ENCODE peak calls at places on chromosomes 1 and 21, in seven cellular contexts. One of them, this sample, is unnamed.

GRCh38 chr1:58575831-58576726 is 973 bp downstream of the TACSTD2 start:
- DNase-seq in transverse colon: no peak
- DNase-seq in left lung: peak; percentile 90
- DNase-seq in lung: peak; percentile 62
- DNase-seq in left ventricle myocardium inferior: no peak
- DNase-seq in heart left ventricle: peak; percentile 59
- DNase-seq in neural crest cell: no peak
- DNase-seq in this sample: no peak

GRCh38 chr1:214584805-214585766 is 17.9 kb upstream of the CENPF start:
- DNase-seq in transverse colon: no peak
- DNase-seq in left lung: no peak
- DNase-seq in lung: no peak
- DNase-seq in left ventricle myocardium inferior: no peak
- DNase-seq in heart left ventricle: no peak
- DNase-seq in neural crest cell: no peak
- DNase-seq in this sample: no peak

GRCh38 chr1:172613294-172613693 is 45.6 kb upstream of the FASLG start:
- DNase-seq in transverse colon: no peak
- DNase-seq in left lung: no peak
- DNase-seq in lung: no peak
- DNase-seq in left ventricle myocardium inferior: no peak
- DNase-seq in heart left ventricle: no peak
- DNase-seq in neural crest cell: no peak
- DNase-seq in this sample: no peak

GRCh38 chr1:150186789-150187559 is 37.3 kb downstream of the PLEKHO1 start:
- DNase-seq in transverse colon: no peak
- DNase-seq in left lung: no peak
- DNase-seq in lung: no peak
- DNase-seq in left ventricle myocardium inferior: no peak
- DNase-seq in heart left ventricle: no peak
- DNase-seq in neural crest cell: peak; percentile 31
- DNase-seq in this sample: peak; percentile 29

GRCh38 chr1:192705510-192705909 is 69.6 kb downstream of the RGS13 start:
- DNase-seq in transverse colon: no peak
- DNase-seq in left lung: no peak
- DNase-seq in lung: no peak
- DNase-seq in left ventricle myocardium inferior: no peak
- DNase-seq in heart left ventricle: no peak
- DNase-seq in neural crest cell: no peak
- DNase-seq in this sample: no peak

GRCh38 chr1:232669981-232670763 is 40.2 kb upstream of the SIPA1L2 start:
- DNase-seq in transverse colon: no peak
- DNase-seq in left lung: no peak
- DNase-seq in lung: no peak
- DNase-seq in left ventricle myocardium inferior: no peak
- DNase-seq in heart left ventricle: no peak
- DNase-seq in neural crest cell: no peak
- DNase-seq in this sample: no peak

GRCh38 chr21:42195378-42196031 is 23.4 kb upstream of the ABCG1 start:
- DNase-seq in transverse colon: peak; percentile 44
- DNase-seq in left lung: no peak
- DNase-seq in lung: peak; percentile 45
- DNase-seq in left ventricle myocardium inferior: peak; percentile 29
- DNase-seq in heart left ventricle: no peak
- DNase-seq in neural crest cell: no peak
- DNase-seq in this sample: no peak

GRCh38 chr1:171422489-171422888 is 62.8 kb upstream of the PRRC2C start:
- DNase-seq in transverse colon: no peak
- DNase-seq in left lung: no peak
- DNase-seq in lung: no peak
- DNase-seq in left ventricle myocardium inferior: no peak
- DNase-seq in heart left ventricle: no peak
- DNase-seq in neural crest cell: no peak
- DNase-seq in this sample: no peak

GRCh38 chr1:9235123-9235513 is 544 bp downstream of the H6PD start:
- DNase-seq in transverse colon: no peak
- DNase-seq in left lung: no peak
- DNase-seq in lung: no peak
- DNase-seq in left ventricle myocardium inferior: no peak
- DNase-seq in heart left ventricle: no peak
- DNase-seq in neural crest cell: peak; percentile 42
- DNase-seq in this sample: no peak

GRCh38 chr1:11434506-11434905 is 44.4 kb upstream of the DISP3 start:
- DNase-seq in transverse colon: no peak
- DNase-seq in left lung: peak; percentile 44
- DNase-seq in lung: no peak
- DNase-seq in left ventricle myocardium inferior: no peak
- DNase-seq in heart left ventricle: no peak
- DNase-seq in neural crest cell: no peak
- DNase-seq in this sample: no peak

GRCh38 chr1:236689713-236690569 is 3.6 kb downstream of the ACTN2 start:
- DNase-seq in transverse colon: no peak
- DNase-seq in left lung: no peak
- DNase-seq in lung: no peak
- DNase-seq in left ventricle myocardium inferior: peak; percentile 39
- DNase-seq in heart left ventricle: no peak
- DNase-seq in neural crest cell: no peak
- DNase-seq in this sample: no peak

GRCh38 chr1:15222653-15223303 is 24.2 kb upstream of the FHAD1 start:
- DNase-seq in transverse colon: no peak
- DNase-seq in left lung: no peak
- DNase-seq in lung: no peak
- DNase-seq in left ventricle myocardium inferior: no peak
- DNase-seq in heart left ventricle: no peak
- DNase-seq in neural crest cell: no peak
- DNase-seq in this sample: no peak

GRCh38 chr21:26140185-26140584 is 30.4 kb downstream of the APP start:
- DNase-seq in transverse colon: peak; percentile 44
- DNase-seq in left lung: no peak
- DNase-seq in lung: no peak
- DNase-seq in left ventricle myocardium inferior: peak; percentile 53
- DNase-seq in heart left ventricle: peak; percentile 58
- DNase-seq in neural crest cell: no peak
- DNase-seq in this sample: no peak

GRCh38 chr1:234658143-234658542 is 48.2 kb upstream of the IRF2BP2 start:
- DNase-seq in transverse colon: peak; percentile 18
- DNase-seq in left lung: no peak
- DNase-seq in lung: peak; percentile 52
- DNase-seq in left ventricle myocardium inferior: no peak
- DNase-seq in heart left ventricle: no peak
- DNase-seq in neural crest cell: no peak
- DNase-seq in this sample: no peak

GRCh38 chr1:168112673-168113305 is 23.9 kb downstream of the GPR161 start:
- DNase-seq in transverse colon: no peak
- DNase-seq in left lung: no peak
- DNase-seq in lung: no peak
- DNase-seq in left ventricle myocardium inferior: no peak
- DNase-seq in heart left ventricle: no peak
- DNase-seq in neural crest cell: no peak
- DNase-seq in this sample: no peak

GRCh38 chr1:222618880-222619321 is 1.0 kb downstream of the MIA3 start:
- DNase-seq in transverse colon: peak; percentile 25
- DNase-seq in left lung: peak; percentile 81
- DNase-seq in lung: no peak
- DNase-seq in left ventricle myocardium inferior: peak; percentile 18
- DNase-seq in heart left ventricle: no peak
- DNase-seq in neural crest cell: peak; percentile 10
- DNase-seq in this sample: no peak

GRCh38 chr1:92709738-92710137 is 75.2 kb downstream of the EVI5 start:
- DNase-seq in transverse colon: no peak
- DNase-seq in left lung: no peak
- DNase-seq in lung: no peak
- DNase-seq in left ventricle myocardium inferior: no peak
- DNase-seq in heart left ventricle: no peak
- DNase-seq in neural crest cell: no peak
- DNase-seq in this sample: no peak

GRCh38 chr1:35569956-35570355 is 3.2 kb upstream of the TFAP2E start:
- DNase-seq in transverse colon: no peak
- DNase-seq in left lung: no peak
- DNase-seq in lung: no peak
- DNase-seq in left ventricle myocardium inferior: no peak
- DNase-seq in heart left ventricle: no peak
- DNase-seq in neural crest cell: no peak
- DNase-seq in this sample: no peak

GRCh38 chr1:175911138-175911537 is 167.7 kb upstream of the TNR start:
- DNase-seq in transverse colon: no peak
- DNase-seq in left lung: no peak
- DNase-seq in lung: no peak
- DNase-seq in left ventricle myocardium inferior: no peak
- DNase-seq in heart left ventricle: no peak
- DNase-seq in neural crest cell: no peak
- DNase-seq in this sample: no peak

GRCh38 chr1:169509354-169509753 is 23.6 kb upstream of the SLC19A2 start:
- DNase-seq in transverse colon: no peak
- DNase-seq in left lung: no peak
- DNase-seq in lung: no peak
- DNase-seq in left ventricle myocardium inferior: no peak
- DNase-seq in heart left ventricle: no peak
- DNase-seq in neural crest cell: no peak
- DNase-seq in this sample: no peak

GRCh38 chr21:29217818-29218252 is 80.9 kb upstream of the BACH1 start:
- DNase-seq in transverse colon: no peak
- DNase-seq in left lung: no peak
- DNase-seq in lung: no peak
- DNase-seq in left ventricle myocardium inferior: no peak
- DNase-seq in heart left ventricle: no peak
- DNase-seq in neural crest cell: no peak
- DNase-seq in this sample: no peak

DNA sequence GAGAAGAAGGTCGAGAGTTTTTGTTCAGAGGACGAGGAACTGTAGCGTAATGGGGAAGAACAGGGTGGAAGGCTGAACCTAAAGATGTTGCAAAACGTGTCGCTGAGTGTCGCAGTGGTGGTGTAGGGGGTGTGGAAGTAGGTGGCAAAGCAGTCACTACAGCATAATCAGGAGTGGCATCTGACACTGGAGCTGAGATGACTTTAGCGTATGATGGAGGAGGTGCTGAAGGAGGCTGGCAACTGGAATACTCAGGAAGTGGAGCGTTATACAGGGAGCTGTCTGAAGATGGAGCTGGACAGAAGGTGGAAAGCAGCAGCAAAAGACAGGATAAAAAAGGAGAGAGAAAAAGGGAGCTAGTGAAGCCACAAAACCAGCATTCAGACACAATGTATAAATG is 89.9 kb upstream of the LBR start:
- DNase-seq in transverse colon: no peak
- DNase-seq in left lung: no peak
- DNase-seq in lung: no peak
- DNase-seq in left ventricle myocardium inferior: no peak
- DNase-seq in heart left ventricle: no peak
- DNase-seq in neural crest cell: no peak
- DNase-seq in this sample: no peak
- TF ChIP-seq CTCF in transverse colon: no peak
- TF ChIP-seq CTCF in left lung: no peak
- TF ChIP-seq CTCF in lung: no peak
- TF ChIP-seq CTCF in left ventricle myocardium inferior: no peak
- TF ChIP-seq CTCF in heart left ventricle: no peak
- TF ChIP-seq CTCF in neural crest cell: no peak
- TF ChIP-seq CTCF in this sample: no peak

DNA sequence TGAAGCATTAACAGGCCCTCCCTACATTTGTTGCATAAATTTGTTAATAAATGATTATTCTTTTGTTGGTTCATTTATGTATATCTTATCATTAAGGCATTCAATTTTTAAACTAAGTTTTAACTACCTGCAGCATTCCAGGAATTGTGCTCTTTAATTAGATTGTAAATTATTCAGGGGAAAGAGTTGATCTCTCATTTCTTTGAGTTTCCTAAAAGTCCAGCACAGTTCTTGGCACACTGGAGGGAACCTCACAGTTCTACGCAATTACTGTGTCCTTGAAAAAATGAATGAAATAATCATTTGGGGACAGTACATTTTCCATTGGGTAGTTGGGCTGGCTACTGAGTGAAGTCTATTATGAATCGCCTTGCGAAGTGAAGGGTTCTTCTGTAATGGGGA is 493 bp upstream of the STXBP3 start:
- DNase-seq in transverse colon: no peak
- DNase-seq in left lung: no peak
- DNase-seq in lung: no peak
- DNase-seq in left ventricle myocardium inferior: no peak
- DNase-seq in heart left ventricle: no peak
- DNase-seq in neural crest cell: no peak
- DNase-seq in this sample: no peak
- TF ChIP-seq CTCF in transverse colon: no peak
- TF ChIP-seq CTCF in left lung: no peak
- TF ChIP-seq CTCF in lung: no peak
- TF ChIP-seq CTCF in left ventricle myocardium inferior: no peak
- TF ChIP-seq CTCF in heart left ventricle: no peak
- TF ChIP-seq CTCF in neural crest cell: no peak
- TF ChIP-seq CTCF in this sample: no peak

GRCh38 chr1:209354840-209355165 is 228.7 kb upstream of the CAMK1G start:
- DNase-seq in transverse colon: no peak
- DNase-seq in left lung: no peak
- DNase-seq in lung: no peak
- DNase-seq in left ventricle myocardium inferior: no peak
- DNase-seq in heart left ventricle: no peak
- DNase-seq in neural crest cell: no peak
- DNase-seq in this sample: no peak

GRCh38 chr1:209355415-209355814 is 228.1 kb upstream of the CAMK1G start:
- DNase-seq in transverse colon: no peak
- DNase-seq in left lung: no peak
- DNase-seq in lung: no peak
- DNase-seq in left ventricle myocardium inferior: no peak
- DNase-seq in heart left ventricle: no peak
- DNase-seq in neural crest cell: no peak
- DNase-seq in this sample: no peak

GRCh38 chr1:209353097-209353496 is 230.4 kb upstream of the CAMK1G start:
- DNase-seq in transverse colon: no peak
- DNase-seq in left lung: no peak
- DNase-seq in lung: no peak
- DNase-seq in left ventricle myocardium inferior: no peak
- DNase-seq in heart left ventricle: no peak
- DNase-seq in neural crest cell: no peak
- DNase-seq in this sample: no peak

GRCh38 chr1:209356909-209357498 is 226.5 kb upstream of the CAMK1G start:
- DNase-seq in transverse colon: no peak
- DNase-seq in left lung: no peak
- DNase-seq in lung: no peak
- DNase-seq in left ventricle myocardium inferior: no peak
- DNase-seq in heart left ventricle: no peak
- DNase-seq in neural crest cell: no peak
- DNase-seq in this sample: no peak

GRCh38 chr1:209354111-209354839 is 229.2 kb upstream of the CAMK1G start:
- DNase-seq in transverse colon: peak; percentile 71
- DNase-seq in left lung: no peak
- DNase-seq in lung: peak; percentile 73
- DNase-seq in left ventricle myocardium inferior: peak; percentile 58
- DNase-seq in heart left ventricle: peak; percentile 54
- DNase-seq in neural crest cell: peak; percentile 72
- DNase-seq in this sample: no peak
- TF ChIP-seq CTCF in transverse colon: peak; percentile 73
- TF ChIP-seq CTCF in left lung: peak; percentile 72
- TF ChIP-seq CTCF in lung: peak; percentile 41
- TF ChIP-seq CTCF in left ventricle myocardium inferior: peak; percentile 88
- TF ChIP-seq CTCF in heart left ventricle: peak; percentile 88
- TF ChIP-seq CTCF in neural crest cell: peak; percentile 89
- TF ChIP-seq CTCF in this sample: peak; percentile 52

DNA sequence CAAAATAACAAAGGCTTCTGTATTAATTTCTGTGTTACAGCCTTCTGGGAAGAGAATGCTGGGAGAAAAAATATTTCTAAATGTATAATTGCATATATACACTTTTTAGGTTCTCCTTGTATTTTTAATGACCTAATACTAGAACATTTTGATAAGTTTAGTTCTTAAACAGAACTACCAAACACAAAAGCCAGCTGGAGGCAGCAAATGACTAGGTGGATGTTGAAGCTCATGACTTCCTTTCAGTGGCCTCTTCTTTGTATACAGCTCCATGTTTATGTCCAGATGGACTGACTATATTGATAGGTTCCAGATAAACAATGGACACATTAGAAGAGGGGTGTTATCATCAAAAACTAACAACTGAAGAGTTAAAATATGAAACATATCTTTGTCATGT is 52.4 kb downstream of the LRRC8D start:
- DNase-seq in transverse colon: no peak
- DNase-seq in left lung: no peak
- DNase-seq in lung: no peak
- DNase-seq in left ventricle myocardium inferior: no peak
- DNase-seq in heart left ventricle: no peak
- DNase-seq in neural crest cell: no peak
- DNase-seq in this sample: no peak
- TF ChIP-seq CTCF in transverse colon: no peak
- TF ChIP-seq CTCF in left lung: no peak
- TF ChIP-seq CTCF in lung: no peak
- TF ChIP-seq CTCF in left ventricle myocardium inferior: no peak
- TF ChIP-seq CTCF in heart left ventricle: no peak
- TF ChIP-seq CTCF in neural crest cell: no peak
- TF ChIP-seq CTCF in this sample: no peak

This sample was measured in natural killer cell.